ENCODE peak calls at places on chromosomes 1 and 21, in five cellular contexts. C is OCI-LY7, X is neuronal stem cell, K is ovary, M is esophagus squamous epithelium. S is an unnamed sample.

GRCh38 chr1:59199147-59199546 is 97.7 kb upstream of the FGGY start:
- DNase-seq in X (no peak), M (no peak), C (no peak), K (no peak), S (no peak)

GRCh38 chr1:83791821-83792437 is 207.0 kb downstream of the TTLL7 start:
- DNase-seq in M (no peak), C (no peak), X (no peak), K (no peak), S (peak; percentile 1)

GRCh38 chr21:21921410-21922232 is 923.4 kb downstream of the NCAM2 start:
- DNase-seq in M (no peak), X (no peak), K (no peak), C (peak; percentile 5), S (peak; percentile 8)

GRCh38 chr1:210292276-210292851 is 36.3 kb upstream of the HHAT start:
- DNase-seq in C (no peak), M (no peak), K (peak; percentile 71), X (peak; percentile 90), S (peak; percentile 83)

GRCh38 chr21:27300770-27301169 is 333.9 kb upstream of the ADAMTS5 start:
- DNase-seq in C (no peak), M (no peak), X (no peak), K (no peak), S (no peak)

GRCh38 chr1:51956528-51957509 is 33.7 kb downstream of the RAB3B start:
- DNase-seq in X (no peak), M (no peak), K (no peak), C (no peak), S (no peak)

GRCh38 chr1:168218647-168219046 is 7.2 kb upstream of the SFT2D2 start:
- DNase-seq in M (no peak), X (no peak), K (no peak), C (no peak), S (no peak)

GRCh38 chr1:204366759-204367158 is 7.0 kb upstream of the PLEKHA6 start:
- DNase-seq in X (no peak), M (no peak), C (peak; percentile 20), K (no peak), S (peak; percentile 38)

GRCh38 chr1:19478241-19478780 is 7.0 kb downstream of the CAPZB start:
- DNase-seq in X (no peak), C (no peak), K (no peak), M (no peak), S (no peak)

GRCh38 chr1:30787266-30787665 is 29.7 kb upstream of the LAPTM5 start:
- DNase-seq in K (no peak), M (no peak), X (no peak), C (no peak), S (no peak)

GRCh38 chr1:27504588-27505419 is 14.8 kb upstream of the WASF2 start:
- DNase-seq in C (no peak), K (peak; percentile 90), M (no peak), X (no peak), S (no peak)

GRCh38 chr1:222523852-222524251 is 24.1 kb downstream of the HHIPL2 start:
- DNase-seq in X (no peak), M (no peak), K (no peak), C (no peak), S (no peak)

GRCh38 chr1:208000001-208000400 is 89.1 kb upstream of the CD34 start:
- DNase-seq in K (no peak), X (no peak), C (no peak), M (no peak), S (no peak)

GRCh38 chr1:3007298-3008147 is 13.7 kb upstream of the ACTRT2 start:
- DNase-seq in K (no peak), M (no peak), C (no peak), X (no peak), S (no peak)

GRCh38 chr1:3003039-3003940 is 18.0 kb upstream of the ACTRT2 start:
- DNase-seq in C (no peak), K (no peak), M (no peak), X (no peak), S (no peak)

GRCh38 chr1:3003941-3004270 is 17.4 kb upstream of the ACTRT2 start:
- DNase-seq in K (no peak), C (no peak), M (no peak), X (no peak), S (no peak)

GRCh38 chr1:3004285-3005205 is 16.7 kb upstream of the ACTRT2 start:
- DNase-seq in X (no peak), C (no peak), K (no peak), M (no peak), S (no peak)

GRCh38 chr1:3005771-3006170 is 15.5 kb upstream of the ACTRT2 start:
- DNase-seq in C (no peak), K (no peak), M (no peak), X (no peak), S (no peak)
- H3K9me3 ChIP-seq in C (peaks cover 10% of the 10 kb centered on the region), K (no peaks in the 10 kb centered on the region), M (peaks cover 13% of the 10 kb centered on the region), X (peaks cover 8% of the 10 kb centered on the region), S (no peaks in the 10 kb centered on the region)

GRCh38 chr1:2920421-2921015 is 100.7 kb upstream of the ACTRT2 start:
- DNase-seq in M (no peak), X (no peak), C (no peak), K (no peak), S (no peak)

GRCh38 chr1:2917284-2917683 is 104.0 kb upstream of the ACTRT2 start:
- DNase-seq in C (no peak), X (no peak), K (no peak), M (no peak), S (no peak)

GRCh38 chr1:2919826-2920225 is 101.4 kb upstream of the ACTRT2 start:
- DNase-seq in M (no peak), C (no peak), K (no peak), X (no peak), S (no peak)

GRCh38 chr1:2916706-2917105 is 104.6 kb upstream of the ACTRT2 start:
- DNase-seq in X (no peak), M (no peak), K (no peak), C (no peak), S (no peak)

GRCh38 chr1:2918441-2918840 is 102.8 kb upstream of the ACTRT2 start:
- DNase-seq in K (no peak), M (no peak), C (no peak), X (no peak), S (no peak)
- H3K9me3 ChIP-seq in K (no peaks in the 10 kb centered on the region), M (no peaks in the 10 kb centered on the region), C (no peaks in the 10 kb centered on the region), X (no peaks in the 10 kb centered on the region), S (no peaks in the 10 kb centered on the region)

GRCh38 chr1:29563092-29563491 is 326.8 kb downstream of the PTPRU start:
- DNase-seq in C (peak; percentile 11), M (no peak), X (no peak), K (no peak), S (no peak)
- H3K9me3 ChIP-seq in C (peaks cover 48% of the 10 kb centered on the region), M (peaks cover 23% of the 10 kb centered on the region), X (no peaks in the 10 kb centered on the region), K (peaks cover 12% of the 10 kb centered on the region), S (peaks cover 7% of the 10 kb centered on the region)

GRCh38 chr1:67717876-67718275 is 32.9 kb downstream of the GADD45A start:
- DNase-seq in C (no peak), X (no peak), K (no peak), M (no peak), S (no peak)
- H3K9me3 ChIP-seq in C (no peaks in the 10 kb centered on the region), X (no peaks in the 10 kb centered on the region), K (no peaks in the 10 kb centered on the region), M (no peaks in the 10 kb centered on the region), S (no peaks in the 10 kb centered on the region)

GRCh38 chr1:167145965-167146364 is 52.1 kb downstream of the STYXL2 start:
- DNase-seq in K (no peak), X (no peak), C (no peak), M (no peak), S (no peak)
- H3K9me3 ChIP-seq in K (no peaks in the 10 kb centered on the region), X (peaks cover 26% of the 10 kb centered on the region), C (no peaks in the 10 kb centered on the region), M (no peaks in the 10 kb centered on the region), S (no peaks in the 10 kb centered on the region)

GRCh38 chr21:23930565-23930964 is 1676.7 kb downstream of the MRPL39 start:
- DNase-seq in C (no peak), X (no peak), M (no peak), K (no peak), S (no peak)
- H3K9me3 ChIP-seq in C (peaks cover 24% of the 10 kb centered on the region), X (no peaks in the 10 kb centered on the region), M (no peaks in the 10 kb centered on the region), K (no peaks in the 10 kb centered on the region), S (no peaks in the 10 kb centered on the region)

GRCh38 chr1:235714205-235714897 is 64.8 kb upstream of the GNG4 start:
- DNase-seq in C (no peak), M (no peak), X (no peak), K (no peak), S (no peak)
- H3K9me3 ChIP-seq in C (no peaks in the 10 kb centered on the region), M (no peaks in the 10 kb centered on the region), X (no peaks in the 10 kb centered on the region), K (no peaks in the 10 kb centered on the region), S (no peaks in the 10 kb centered on the region)

DNA sequence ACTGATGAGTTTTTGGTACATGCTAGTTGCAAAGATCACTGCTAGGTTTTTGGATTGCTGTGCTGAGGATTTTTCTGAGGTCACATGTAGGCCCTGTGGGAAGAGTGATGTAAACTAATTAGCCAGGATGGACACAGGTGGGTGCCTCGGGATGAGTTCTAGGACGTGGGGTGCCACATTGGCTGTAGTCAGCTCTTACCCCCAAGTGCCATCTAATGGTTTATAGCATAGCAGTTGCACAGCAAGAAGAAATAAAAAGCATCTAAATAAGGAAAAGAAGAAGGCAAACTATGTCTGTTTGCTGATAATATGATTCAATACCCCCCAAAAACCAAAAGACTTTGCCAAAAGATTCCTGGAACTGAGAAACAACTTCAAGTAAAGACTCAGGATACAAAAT is 9.8 kb upstream of the OR2T1 start:
- DNase-seq in K (no peak), C (no peak), M (no peak), X (no peak), S (no peak)
- H3K9me3 ChIP-seq in K (no peaks in the 10 kb centered on the region), C (no peaks in the 10 kb centered on the region), M (no peaks in the 10 kb centered on the region), X (no peaks in the 10 kb centered on the region), S (no peaks in the 10 kb centered on the region)

GRCh38 chr21:39881661-39882060 is 14.4 kb downstream of the PCP4 start:
- DNase-seq in C (no peak), M (no peak), K (no peak), X (no peak), S (no peak)
- H3K9me3 ChIP-seq in C (no peaks in the 10 kb centered on the region), M (no peaks in the 10 kb centered on the region), K (no peaks in the 10 kb centered on the region), X (no peaks in the 10 kb centered on the region), S (peaks cover 3% of the 10 kb centered on the region)

S was measured in HAP-1.